ENCODE peak calls at places on chromosomes 7 and 10, in six cellular contexts. X, L, E, R, W and U are unnamed samples.

GRCh38 chr10:128125416-128125943 is 743 bp downstream of the MKI67 start:
- DNase-seq in X (no peak), L (no peak), E (peak; percentile 40), R (peak; percentile 28), W (no peak), U (no peak)

GRCh38 chr10:8295311-8295710 is 240.8 kb downstream of the GATA3 start:
- DNase-seq in X (no peak), L (no peak), E (no peak), R (no peak), W (no peak), U (no peak)

GRCh38 chr10:85666987-85667386 is 699.6 kb downstream of the GRID1 start:
- DNase-seq in X (no peak), L (no peak), E (no peak), R (no peak), W (no peak), U (peak; percentile 50)

GRCh38 chr7:84792232-84792882 is 394.5 kb downstream of the SEMA3D start:
- DNase-seq in X (no peak), L (no peak), E (no peak), R (no peak), W (no peak), U (no peak)

GRCh38 chr10:110725809-110726641 is 81.9 kb downstream of the RBM20 start:
- DNase-seq in X (no peak), L (no peak), E (no peak), R (no peak), W (no peak), U (no peak)

GRCh38 chr7:727104-727805 is at the start of gene PRKAR1B:
- DNase-seq in X (no peak), L (peak; percentile 91), E (peak; percentile 61), R (peak; percentile 87), W (no peak), U (no peak)

GRCh38 chr7:1794888-1795542 is 124.9 kb downstream of the ELFN1 start:
- DNase-seq in X (no peak), L (no peak), E (no peak), R (no peak), W (no peak), U (no peak)

GRCh38 chr7:106730021-106730420 is 69.1 kb upstream of the CCDC71L start:
- DNase-seq in X (no peak), L (no peak), E (no peak), R (no peak), W (no peak), U (no peak)

GRCh38 chr7:41374150-41374848 is 328.6 kb downstream of the INHBA start:
- DNase-seq in X (no peak), L (no peak), E (no peak), R (no peak), W (no peak), U (no peak)

GRCh38 chr10:28939352-28940157 is 262.2 kb downstream of the BAMBI start:
- DNase-seq in X (peak; percentile 34), L (peak; percentile 33), E (peak; percentile 23), R (no peak), W (no peak), U (no peak)

GRCh38 chr7:5780801-5781496 is 514 bp downstream of the RNF216 start:
- DNase-seq in X (peak; percentile 45), L (peak; percentile 20), E (peak; percentile 39), R (peak; percentile 90), W (no peak), U (no peak)

GRCh38 chr10:17882557-17882956 is 69.2 kb upstream of the SLC39A12 start:
- DNase-seq in X (no peak), L (no peak), E (no peak), R (no peak), W (no peak), U (no peak)
- TF ChIP-seq EP300 in X (no peak), L (no peak), E (no peak), R (no peak), W (no peak), U (peak; percentile 70)

DNA sequence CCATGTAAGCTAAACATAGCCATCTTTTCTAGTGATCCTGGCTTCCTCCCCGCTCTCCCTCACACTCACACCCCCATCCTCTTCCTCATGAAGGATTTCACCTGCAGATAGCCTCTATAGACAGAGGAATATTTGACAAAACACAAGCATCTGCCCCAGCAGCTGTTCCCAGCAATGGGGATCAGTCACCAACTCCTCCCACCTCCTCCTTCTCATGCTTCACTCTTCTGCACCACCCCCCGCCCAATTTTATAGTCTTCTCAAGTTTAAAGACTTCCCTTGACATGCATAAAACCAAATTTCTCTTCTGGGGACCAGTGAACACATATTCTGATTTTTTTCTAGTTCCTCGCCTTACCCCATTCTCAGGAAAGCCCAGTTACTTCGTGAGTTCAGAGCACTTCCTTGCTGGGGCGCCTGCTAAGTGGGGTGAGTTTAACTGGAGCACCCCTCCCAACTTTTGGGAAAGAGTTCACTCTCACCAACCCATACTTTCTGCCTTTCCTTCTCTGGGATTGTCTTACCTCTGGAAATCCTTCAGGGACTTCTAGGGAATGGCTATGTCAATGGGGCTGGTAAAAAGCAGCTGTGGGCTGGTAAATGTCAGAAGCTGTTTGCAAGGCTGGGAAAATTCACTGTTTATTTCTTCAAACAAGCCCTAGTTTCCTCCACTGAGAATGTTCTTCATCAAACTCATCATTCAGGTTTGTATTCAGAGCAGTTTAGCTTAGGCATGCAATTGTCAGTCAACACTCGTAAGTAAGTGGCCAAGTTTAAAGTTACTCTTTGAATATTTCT is 654.5 kb downstream of the LRMDA start:
- DNase-seq in X (no peak), L (no peak), E (no peak), R (no peak), W (no peak), U (no peak)
- H3K4me3 ChIP-seq in X (no peak overlapping the region), L (no peak overlapping the region), E (no peak overlapping the region), R (no peak overlapping the region), W (no peak overlapping the region), U (no peak overlapping the region)

GRCh38 chr10:11242443-11243386 is 225.0 kb downstream of the CELF2 start:
- DNase-seq in X (peak; percentile 42), L (no peak), E (peak; percentile 59), R (no peak), W (peak; percentile 90), U (no peak)
- TF ChIP-seq POLR2AphosphoS5 in X (peak; percentile 26), L (no peak), E (no peak), R (no peak), W (peak; percentile 94), U (peak; percentile 11)

DNA sequence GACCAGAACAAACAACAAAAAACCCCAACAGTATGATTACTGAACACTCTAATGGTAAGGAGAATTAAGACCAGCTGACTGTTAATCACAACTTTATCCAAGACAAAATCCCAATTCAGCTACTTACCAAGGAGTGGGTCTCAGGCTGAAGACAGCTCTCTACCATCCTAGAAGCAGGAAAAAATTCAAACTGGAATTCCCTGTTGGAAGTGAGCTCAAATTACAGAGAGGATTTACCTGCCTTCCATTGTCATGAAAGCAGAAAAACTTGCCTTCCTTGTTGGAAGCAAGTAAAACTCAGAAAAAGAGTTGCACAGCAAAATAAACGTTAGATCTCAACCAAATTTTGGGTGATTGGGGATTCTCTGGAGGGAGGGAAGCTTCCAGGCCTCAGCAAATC is 20.9 kb downstream of the SPAM1 start:
- DNase-seq in X (no peak), L (no peak), E (no peak), R (no peak), W (no peak), U (no peak)
- TF ChIP-seq EP300 in X (no peak), L (no peak), E (no peak), R (no peak), W (no peak), U (no peak)

DNA sequence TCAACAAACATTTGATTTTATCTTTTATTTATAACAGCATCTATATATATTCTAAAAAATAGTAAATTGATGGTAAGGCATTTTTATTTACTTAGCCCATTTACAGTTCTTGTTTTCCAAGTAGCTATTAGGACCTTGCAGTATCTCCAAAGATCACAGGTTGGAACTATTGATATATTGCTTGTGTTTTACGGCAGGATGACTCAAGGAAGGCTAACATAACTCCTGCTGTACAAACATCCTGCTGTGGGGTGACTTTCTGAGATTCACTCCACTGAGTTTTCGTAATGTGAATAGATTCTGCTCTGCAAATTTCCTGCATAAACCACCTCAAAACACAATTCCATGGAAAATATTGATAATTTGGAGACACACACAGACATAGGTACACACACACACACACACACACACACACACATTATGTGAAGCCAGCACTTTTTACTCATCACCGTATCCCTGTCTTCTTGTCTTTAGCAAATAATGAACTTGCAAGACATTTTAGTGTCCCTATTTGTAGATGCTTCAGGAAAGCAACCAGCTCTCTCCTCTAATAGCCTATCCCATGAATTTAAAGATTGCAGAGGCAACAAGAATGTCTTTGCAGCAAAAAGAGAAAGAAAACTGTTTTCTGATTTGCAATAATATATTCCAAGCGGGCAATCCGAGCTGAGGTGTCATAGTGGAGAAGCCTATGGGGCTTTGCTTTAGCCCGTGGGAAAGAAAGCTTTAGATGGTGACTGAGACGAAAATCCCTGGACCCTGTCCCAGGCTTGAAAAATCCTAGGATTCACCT is 722 bp downstream of the AGR2 start:
- DNase-seq in X (no peak), L (no peak), E (peak; percentile 21), R (no peak), W (no peak), U (no peak)
- H3K4me3 ChIP-seq in X (peak overlapping the region; percentile 43), L (no peak overlapping the region), E (no peak overlapping the region), R (no peak overlapping the region), W (no peak overlapping the region), U (no peak overlapping the region)